ENCODE peak calls at places on chromosomes 11 and 22, in nine cellular contexts. W, P, B, N, H, V, T, Q and F are unnamed samples.

GRCh38 chr22:36971305-36971704 is 47.9 kb downstream of the TST start:
- DNase-seq in W (no peak), P (no peak), B (no peak), N (no peak), H (no peak), V (no peak), T (no peak), Q (no peak), F (no peak)

GRCh38 chr11:19367051-19367709 is 126.4 kb upstream of the E2F8 start:
- DNase-seq in W (no peak), P (no peak), B (no peak), N (no peak), H (no peak), V (no peak), T (no peak), Q (peak), F (no peak)

GRCh38 chr11:73372371-73372993 is 3.7 kb upstream of the RELT start:
- DNase-seq in W (no peak), P (no peak), B (no peak), N (no peak), H (no peak), V (no peak), T (no peak), Q (peak), F (no peak)

GRCh38 chr11:109851780-109852390 is 241.3 kb upstream of the ZC3H12C start:
- DNase-seq in W (no peak), P (no peak), B (no peak), N (no peak), H (no peak), V (no peak), T (no peak), Q (peak), F (no peak)

GRCh38 chr22:23112472-23113012 is 29.2 kb downstream of the RSPH14 start:
- DNase-seq in W (no peak), P (no peak), B (no peak), N (no peak), H (no peak), V (no peak), T (no peak), Q (no peak), F (no peak)

GRCh38 chr11:17003426-17003825 is 10.8 kb downstream of the PLEKHA7 start:
- DNase-seq in W (no peak), P (no peak), B (no peak), N (no peak), H (no peak), V (no peak), T (no peak), Q (no peak), F (no peak)

GRCh38 chr22:28435960-28436359 is 243.7 kb downstream of the TTC28 start:
- DNase-seq in W (no peak), P (no peak), B (no peak), N (no peak), H (no peak), V (no peak), T (no peak), Q (no peak), F (no peak)

GRCh38 chr11:68302256-68303054 is 9.9 kb upstream of the LRP5 start:
- DNase-seq in W (no peak), P (no peak), B (no peak), N (no peak), H (no peak), V (peak), T (no peak), Q (peak), F (no peak)

GRCh38 chr11:17544181-17544622 is at the start of gene USH1C:
- DNase-seq in W (peak), P (no peak), B (no peak), N (no peak), H (no peak), V (peak), T (no peak), Q (no peak), F (no peak)

GRCh38 chr11:110858556-110858921 is 146.3 kb upstream of the ARHGAP20 start:
- DNase-seq in W (no peak), P (no peak), B (no peak), N (no peak), H (no peak), V (peak), T (no peak), Q (no peak), F (no peak)

GRCh38 chr11:14418801-14419417 is 59.9 kb upstream of the RRAS2 start:
- DNase-seq in W (no peak), P (no peak), B (no peak), N (no peak), H (no peak), V (no peak), T (no peak), Q (peak), F (no peak)

GRCh38 chr11:3865388-3866193 is 10.1 kb downstream of the STIM1 start:
- DNase-seq in W (no peak), P (no peak), B (no peak), N (no peak), H (no peak), V (no peak), T (no peak), Q (peak), F (no peak)

GRCh38 chr11:130631119-130631518 is 182.7 kb downstream of the ADAMTS15 start:
- DNase-seq in W (no peak), P (no peak), B (no peak), N (no peak), H (no peak), V (no peak), T (no peak), Q (peak), F (no peak)

GRCh38 chr11:102457865-102458264 is 5.3 kb upstream of the TMEM123 start:
- DNase-seq in W (no peak), P (no peak), B (no peak), N (no peak), H (no peak), V (no peak), T (no peak), Q (no peak), F (no peak)

GRCh38 chr11:67401495-67402191 is at the start of gene PPP1CA:
- DNase-seq in W (peak), P (peak), B (peak), N (peak), H (peak), V (peak), T (peak), Q (peak), F (peak)

GRCh38 chr11:110088535-110089344 is 4.5 kb upstream of the ZC3H12C start:
- DNase-seq in W (no peak), P (no peak), B (no peak), N (no peak), H (no peak), V (no peak), T (no peak), Q (no peak), F (no peak)

GRCh38 chr11:36012410-36012809 is 68.5 kb downstream of the LDLRAD3 start:
- DNase-seq in W (no peak), P (no peak), B (no peak), N (no peak), H (no peak), V (no peak), T (peak), Q (no peak), F (no peak)

GRCh38 chr11:117442869-117443239 is 115.2 kb downstream of the CEP164 start:
- DNase-seq in W (no peak), P (no peak), B (no peak), N (no peak), H (no peak), V (no peak), T (no peak), Q (no peak), F (no peak)

GRCh38 chr22:36369922-36370781 is 17.6 kb downstream of the MYH9 start:
- DNase-seq in W (no peak), P (no peak), B (no peak), N (peak), H (no peak), V (peak), T (no peak), Q (peak), F (no peak)

GRCh38 chr22:21857501-21857914 is 9.9 kb downstream of the MAPK1 start:
- DNase-seq in W (no peak), P (no peak), B (no peak), N (no peak), H (no peak), V (no peak), T (no peak), Q (no peak), F (no peak)

GRCh38 chr22:16954060-16954403 is 54.0 kb downstream of the GAB4 start:
- DNase-seq in W (no peak), P (no peak), B (no peak), N (no peak), H (no peak), V (no peak), T (no peak), Q (no peak), F (no peak)

GRCh38 chr22:30235687-30236170 is 10.8 kb downstream of the LIF start:
- DNase-seq in W (no peak), P (no peak), B (no peak), N (no peak), H (no peak), V (no peak), T (peak), Q (peak), F (no peak)

GRCh38 chr11:121024989-121025388 is 1.1 kb downstream of the TBCEL start:
- DNase-seq in W (no peak), P (no peak), B (no peak), N (no peak), H (no peak), V (no peak), T (no peak), Q (no peak), F (no peak)

GRCh38 chr11:57644748-57645715 is 4.7 kb downstream of the YPEL4 start:
- DNase-seq in W (peak), P (peak), B (peak), N (peak), H (peak), V (peak), T (peak), Q (no peak), F (peak)

GRCh38 chr11:7418916-7419315 is 66.4 kb upstream of the OLFML1 start:
- DNase-seq in W (no peak), P (no peak), B (no peak), N (no peak), H (no peak), V (no peak), T (no peak), Q (no peak), F (no peak)

GRCh38 chr11:111307472-111308108 is 9.2 kb downstream of the POU2AF3 start:
- DNase-seq in W (no peak), P (no peak), B (no peak), N (no peak), H (no peak), V (no peak), T (no peak), Q (no peak), F (no peak)

GRCh38 chr11:9269492-9270030 is 4.4 kb upstream of the DENND5A start:
- DNase-seq in W (no peak), P (no peak), B (no peak), N (no peak), H (no peak), V (no peak), T (no peak), Q (no peak), F (no peak)

GRCh38 chr11:88202498-88202897 is 27.3 kb upstream of the RAB38 start:
- DNase-seq in W (no peak), P (no peak), B (no peak), N (no peak), H (no peak), V (no peak), T (no peak), Q (no peak), F (no peak)

GRCh38 chr11:128463386-128463829 is 124.0 kb downstream of the ETS1 start:
- DNase-seq in W (no peak), P (no peak), B (no peak), N (no peak), H (no peak), V (no peak), T (no peak), Q (peak), F (no peak)

GRCh38 chr11:110130642-110131238 is 37.5 kb downstream of the ZC3H12C start:
- DNase-seq in W (peak), P (no peak), B (no peak), N (peak), H (no peak), V (peak), T (no peak), Q (no peak), F (no peak)

GRCh38 chr11:120807414-120808150 is 216.3 kb upstream of the TBCEL start:
- DNase-seq in W (no peak), P (no peak), B (no peak), N (no peak), H (no peak), V (no peak), T (peak), Q (peak), F (no peak)

GRCh38 chr11:43895601-43896000 is 15.0 kb downstream of the ALKBH3 start:
- DNase-seq in W (no peak), P (no peak), B (no peak), N (no peak), H (no peak), V (no peak), T (no peak), Q (no peak), F (no peak)

GRCh38 chr11:77127969-77128691 is at the start of gene MYO7A:
- DNase-seq in W (peak), P (no peak), B (peak), N (peak), H (no peak), V (peak), T (peak), Q (no peak), F (no peak)